ENCODE peak calls at places on chromosomes 6 and 20, in four cellular contexts. O, M, K and S are unnamed samples.

GRCh38 chr6:148563066-148563465 is 183.8 kb upstream of the UST start:
- DNase-seq in O (no peak), M (no peak), K (no peak), S (no peak)

GRCh38 chr20:38209736-38210405 is 44.8 kb upstream of the TGM2 start:
- DNase-seq in O (no peak), M (no peak), K (no peak), S (no peak)

GRCh38 chr6:32046450-32047083 is 8.4 kb downstream of the CYP21A2 start:
- DNase-seq in O (peak; percentile 47), M (no peak), K (no peak), S (peak; percentile 54)

GRCh38 chr6:158808918-158809678 is 10.1 kb downstream of the EZR start:
- DNase-seq in O (no peak), M (peak; percentile 51), K (peak; percentile 79), S (no peak)

GRCh38 chr6:35148167-35148741 is 7.1 kb upstream of the TCP11 start:
- DNase-seq in O (no peak), M (no peak), K (no peak), S (no peak)

GRCh38 chr6:75281643-75282042 is 2.9 kb downstream of the TMEM30A start:
- DNase-seq in O (no peak), M (no peak), K (no peak), S (no peak)

GRCh38 chr6:32189082-32189741 is 790 bp downstream of the PBX2 start:
- DNase-seq in O (no peak), M (no peak), K (no peak), S (no peak)

GRCh38 chr6:28880894-28881780 is 42.6 kb downstream of the TRIM27 start:
- DNase-seq in O (peak; percentile 92), M (peak; percentile 33), K (peak; percentile 41), S (peak; percentile 53)

GRCh38 chr6:161749576-161749975 is 475.7 kb upstream of the AGPAT4 start:
- DNase-seq in O (no peak), M (no peak), K (no peak), S (no peak)

GRCh38 chr6:56671651-56672461 is 29.2 kb upstream of the DST start:
- DNase-seq in O (peak; percentile 57), M (no peak), K (no peak), S (no peak)

GRCh38 chr6:100126682-100127484 is 132.9 kb upstream of the MCHR2 start:
- DNase-seq in O (no peak), M (no peak), K (no peak), S (no peak)

GRCh38 chr6:162184465-162184864 is 543.1 kb downstream of the PRKN start:
- DNase-seq in O (no peak), M (no peak), K (no peak), S (no peak)

GRCh38 chr6:30357678-30358339 is 12.9 kb downstream of the RPP21 start:
- DNase-seq in O (peak; percentile 39), M (peak; percentile 41), K (peak; percentile 62), S (peak; percentile 31)

GRCh38 chr6:160137989-160138835 is 16.6 kb downstream of the SLC22A1 start:
- DNase-seq in O (peak; percentile 57), M (peak; percentile 50), K (peak; percentile 11), S (peak; percentile 37)

GRCh38 chr6:127749095-127749494 is 151.8 kb downstream of the THEMIS start:
- DNase-seq in O (no peak), M (no peak), K (no peak), S (no peak)

GRCh38 chr6:143187173-143187908 is 126.7 kb downstream of the AIG1 start:
- DNase-seq in O (no peak), M (no peak), K (no peak), S (peak; percentile 62)

GRCh38 chr6:157822221-157823000 is 635 bp upstream of the SNX9 start:
- DNase-seq in O (no peak), M (peak; percentile 11), K (peak; percentile 16), S (peak; percentile 27)

GRCh38 chr20:46791722-46792416 is 82.4 kb downstream of the SLC2A10 start:
- DNase-seq in O (no peak), M (no peak), K (no peak), S (no peak)

GRCh38 chr6:163356324-163356723 is 58.2 kb upstream of the QKI start:
- DNase-seq in O (no peak), M (no peak), K (no peak), S (peak; percentile 72)

GRCh38 chr6:107579413-107579812 is 89.5 kb downstream of the SOBP start:
- DNase-seq in O (no peak), M (no peak), K (no peak), S (no peak)

GRCh38 chr6:46378882-46379405 is 112.3 kb downstream of the RCAN2 start:
- DNase-seq in O (no peak), M (no peak), K (no peak), S (no peak)

GRCh38 chr6:27296106-27296783 is 15.8 kb downstream of the POM121L2 start:
- DNase-seq in O (no peak), M (no peak), K (no peak), S (no peak)

GRCh38 chr6:169723200-169723909 is 945 bp downstream of the PHF10 start:
- DNase-seq in O (peak; percentile 55), M (peak; percentile 62), K (peak; percentile 73), S (peak; percentile 87)

GRCh38 chr20:43915209-43916072 is 789 bp downstream of the TOX2 start:
- DNase-seq in O (no peak), M (peak; percentile 40), K (no peak), S (peak; percentile 31)